ENCODE peak calls at places on chromosomes 4 and X, in four cellular contexts. S is NB4, C is brain microvascular endothelial cell, P is SK-N-SH. I is an unnamed sample.

GRCh38 chrX:2715066-2715600 is 24.0 kb downstream of the CD99 start:
- DNase-seq in S (no peak), C (no peak), P (no peak), I (no peak)

GRCh38 chr4:68359508-68359907 is 9.6 kb upstream of the YTHDC1 start:
- DNase-seq in S (no peak), C (no peak), P (no peak), I (no peak)

GRCh38 chr4:123352240-123352945 is 44.2 kb upstream of the SPRY1 start:
- DNase-seq in S (no peak), C (no peak), P (no peak), I (peak)

GRCh38 chrX:22110729-22111494 is 78.8 kb downstream of the PHEX start:
- DNase-seq in S (no peak), C (no peak), P (no peak), I (no peak)

GRCh38 chr4:13415068-13415785 is 68.9 kb downstream of the RAB28 start:
- DNase-seq in S (no peak), C (no peak), P (no peak), I (no peak)

GRCh38 chr4:52915131-52915645 is 53.1 kb downstream of the RASL11B start:
- DNase-seq in S (no peak), C (no peak), P (no peak), I (no peak)

GRCh38 chr4:156598138-156598681 is 373.4 kb downstream of the PDGFC start:
- DNase-seq in S (no peak), C (peak), P (no peak), I (no peak)

GRCh38 chrX:1378306-1378758 is 13.6 kb downstream of the SLC25A6 start:
- DNase-seq in S (no peak), C (no peak), P (peak), I (no peak)

GRCh38 chr4:185017964-185018772 is at the start of gene HELT:
- DNase-seq in S (no peak), C (no peak), P (no peak), I (no peak)

GRCh38 chr4:130632731-130633604 is 1537.0 kb downstream of the C4orf33 start:
- DNase-seq in S (no peak), C (peak), P (no peak), I (no peak)

GRCh38 chr4:159278399-159278798 is 175.5 kb downstream of the RAPGEF2 start:
- DNase-seq in S (no peak), C (no peak), P (no peak), I (no peak)

GRCh38 chrX:35711281-35711680 is 86.9 kb upstream of the MAGEB16 start:
- DNase-seq in S (no peak), C (peak), P (no peak), I (no peak)

GRCh38 chr4:107718351-107718965 is 1.6 kb downstream of the PAPSS1 start:
- DNase-seq in S (peak), C (no peak), P (no peak), I (no peak)

GRCh38 chrX:16869393-16870094 is 618 bp downstream of the RBBP7 start:
- DNase-seq in S (peak), C (no peak), P (peak), I (no peak)

DNA sequence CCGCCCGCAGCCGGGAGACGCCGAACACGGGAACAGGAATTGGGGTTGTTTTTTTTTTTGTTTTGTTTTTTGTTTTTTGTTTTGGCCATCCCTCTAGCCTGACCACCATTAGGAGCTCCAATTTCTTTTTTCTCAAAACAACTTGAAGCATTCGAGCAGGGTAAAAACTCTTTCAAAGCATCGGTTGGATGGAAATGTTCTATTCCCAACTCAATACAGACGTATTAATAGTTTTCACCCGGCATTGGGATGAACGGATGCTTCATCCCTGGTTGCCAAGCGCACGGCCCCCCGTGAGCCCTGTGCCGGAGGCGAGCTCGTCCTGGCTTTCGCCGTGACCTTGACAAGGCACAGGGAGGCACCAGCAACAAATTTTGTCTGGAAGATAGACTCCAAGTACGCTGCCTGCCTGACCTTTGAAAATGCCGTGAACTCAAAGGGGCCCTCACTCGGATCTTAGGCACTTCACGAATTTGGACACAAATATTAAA is 352 bp upstream of the MAP3K15 start:
- DNase-seq in S (peak), C (no peak), P (peak), I (no peak)
- TF ChIP-seq CTCF in S (peak), C (peak), P (peak), I (no peak)

DNA sequence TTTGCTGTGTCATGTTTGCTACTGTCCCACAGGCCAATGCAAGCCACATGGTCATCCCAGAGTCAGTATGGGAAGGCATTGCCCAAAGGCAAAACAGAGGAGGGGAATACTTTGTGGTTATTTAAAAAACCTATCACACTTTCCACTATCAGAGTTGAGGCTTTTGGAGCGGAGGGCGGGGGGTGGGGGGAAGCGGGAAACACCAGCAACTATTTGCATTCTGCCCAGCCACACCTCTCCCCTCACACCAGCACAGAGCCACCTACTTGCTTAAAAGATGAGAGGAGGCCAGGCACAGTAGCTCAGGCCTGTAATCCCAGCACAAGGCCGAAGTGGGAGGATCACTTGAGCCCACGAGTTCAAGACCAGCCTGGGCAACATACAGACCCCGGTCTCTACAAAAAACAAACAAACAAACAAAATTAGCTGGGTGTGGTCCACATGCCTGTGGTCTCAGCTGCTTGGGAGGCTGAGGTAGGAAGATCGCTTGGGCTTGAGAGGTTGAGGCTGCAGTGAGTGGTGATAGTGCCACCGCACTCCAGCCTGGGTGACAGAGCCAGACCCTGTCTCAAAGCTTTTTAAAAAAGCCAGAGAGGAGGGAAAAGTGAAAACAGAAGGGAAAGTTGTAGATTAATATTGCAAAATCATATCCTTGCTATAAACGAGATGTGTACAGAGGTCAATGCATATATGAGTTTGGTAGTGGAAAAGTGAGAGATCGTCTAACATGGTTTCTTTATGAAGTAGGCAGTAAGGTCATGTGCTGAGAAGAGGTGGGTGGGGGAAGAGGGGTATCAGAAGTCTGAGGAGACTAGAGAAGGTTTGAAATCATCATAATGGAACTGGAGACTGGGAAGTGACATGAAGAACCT is 1.9 kb upstream of the CHST7 start:
- DNase-seq in S (no peak), C (no peak), P (no peak), I (no peak)
- H3K4me3 ChIP-seq in S (no peak), C (no peak), P (no peak), I (no peak)

GRCh38 chrX:102126863-102127262 is 1.4 kb downstream of the TCEAL2 start:
- DNase-seq in S (no peak), C (no peak), P (no peak), I (no peak)

GRCh38 chrX:102129473-102129872 is 4.0 kb downstream of the TCEAL2 start:
- DNase-seq in S (peak), C (no peak), P (peak), I (no peak)
- TF ChIP-seq CTCF in S (peak), C (peak), P (peak), I (no peak)

GRCh38 chr4:142402156-142402555 is 443.9 kb downstream of the INPP4B start:
- DNase-seq in S (no peak), C (no peak), P (no peak), I (no peak)
- H3K4me3 ChIP-seq in S (no peak), C (no peak), P (no peak), I (no peak)

GRCh38 chrX:78595901-78596502 is 63.1 kb downstream of the RTL3 start:
- DNase-seq in S (peak), C (no peak), P (no peak), I (no peak)
- TF ChIP-seq CTCF in S (peak), C (peak), P (peak), I (peak)

DNA sequence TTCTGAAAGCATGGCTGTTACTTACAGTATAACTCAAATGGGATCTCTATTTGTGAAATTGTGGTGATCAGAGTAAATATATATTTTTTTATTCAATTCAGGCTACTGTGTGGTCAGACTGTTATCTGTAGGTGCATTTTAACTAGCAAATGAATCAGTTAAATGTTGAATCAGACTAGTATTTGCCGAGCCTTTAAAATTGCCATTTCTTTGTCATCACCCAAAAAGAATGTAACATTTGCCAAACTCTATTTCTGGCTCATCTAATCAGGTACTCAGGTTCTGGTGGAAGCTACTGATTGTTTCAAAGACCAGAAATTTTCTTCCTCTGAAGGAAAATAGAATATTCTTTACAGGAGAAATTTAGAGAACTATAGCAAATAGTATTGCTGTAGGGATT is 1.8 kb upstream of the NAA15 start:
- DNase-seq in S (no peak), C (no peak), P (no peak), I (no peak)
- H3K4me3 ChIP-seq in S (peak), C (no peak), P (peak), I (no peak)

GRCh38 chr4:118033148-118034060 is 882 bp upstream of the NDST3 start:
- DNase-seq in S (peak), C (no peak), P (peak), I (no peak)

GRCh38 chr4:118032691-118033090 is 1.6 kb upstream of the NDST3 start:
- DNase-seq in S (no peak), C (no peak), P (peak), I (no peak)

GRCh38 chr4:118036336-118036735 is 2.0 kb downstream of the NDST3 start:
- DNase-seq in S (no peak), C (no peak), P (no peak), I (no peak)

GRCh38 chr4:118035309-118035708 is 1.0 kb downstream of the NDST3 start:
- DNase-seq in S (no peak), C (no peak), P (no peak), I (no peak)

GRCh38 chr4:118034061-118034785 is at the start of gene NDST3:
- DNase-seq in S (peak), C (peak), P (peak), I (no peak)
- TF ChIP-seq CTCF in S (peak), C (peak), P (peak), I (peak)

DNA sequence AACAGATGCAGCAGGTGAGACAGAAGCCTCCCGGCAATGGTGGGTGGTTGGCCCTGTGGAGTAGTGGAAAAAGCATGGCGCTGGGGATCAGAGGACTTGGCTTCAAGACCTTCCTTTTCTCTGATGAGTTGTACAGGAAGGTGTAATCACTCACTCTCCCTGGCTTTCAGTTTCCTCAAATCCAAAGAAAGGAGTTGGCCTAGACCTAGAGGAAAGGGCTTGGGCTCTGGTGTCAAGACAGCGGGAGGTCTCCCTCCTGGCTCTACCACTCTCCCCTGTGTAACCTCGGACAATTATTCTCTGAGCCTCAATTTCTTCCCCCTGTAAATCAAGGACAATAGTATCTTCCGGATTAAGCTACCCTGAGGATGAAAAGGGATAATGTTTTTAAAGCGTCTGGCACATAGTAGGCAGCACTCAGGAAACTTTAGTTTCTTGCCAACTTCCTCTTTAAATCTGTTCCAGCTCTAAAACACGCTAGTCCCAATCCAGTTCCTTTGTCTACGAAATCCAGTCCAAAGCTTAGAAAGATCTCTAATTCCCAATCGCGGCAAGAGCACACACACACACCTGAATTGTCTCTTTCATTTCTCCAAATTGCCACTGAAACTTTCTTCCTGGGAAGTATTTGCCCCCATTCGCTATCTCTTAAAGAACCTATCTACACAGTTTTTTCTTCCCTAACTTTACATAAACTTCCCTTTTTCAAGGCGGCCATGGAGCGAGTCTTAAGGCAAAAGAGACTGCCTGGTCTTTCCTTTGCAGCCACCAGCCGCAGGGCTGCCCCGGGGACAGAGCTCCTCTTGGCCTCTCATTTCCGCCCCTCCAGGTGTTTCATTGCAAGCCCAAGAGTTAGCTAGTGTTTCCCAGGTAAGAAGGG is 29.9 kb upstream of the GPC4 start:
- DNase-seq in S (peak), C (no peak), P (no peak), I (no peak)
- H3K4me3 ChIP-seq in S (no peak), C (peak), P (no peak), I (peak)

GRCh38 chrX:153426204-153426603 is 14.9 kb downstream of the ZFP92 start:
- DNase-seq in S (no peak), C (no peak), P (no peak), I (no peak)
- TF ChIP-seq CTCF in S (no peak), C (no peak), P (no peak), I (no peak)

DNA sequence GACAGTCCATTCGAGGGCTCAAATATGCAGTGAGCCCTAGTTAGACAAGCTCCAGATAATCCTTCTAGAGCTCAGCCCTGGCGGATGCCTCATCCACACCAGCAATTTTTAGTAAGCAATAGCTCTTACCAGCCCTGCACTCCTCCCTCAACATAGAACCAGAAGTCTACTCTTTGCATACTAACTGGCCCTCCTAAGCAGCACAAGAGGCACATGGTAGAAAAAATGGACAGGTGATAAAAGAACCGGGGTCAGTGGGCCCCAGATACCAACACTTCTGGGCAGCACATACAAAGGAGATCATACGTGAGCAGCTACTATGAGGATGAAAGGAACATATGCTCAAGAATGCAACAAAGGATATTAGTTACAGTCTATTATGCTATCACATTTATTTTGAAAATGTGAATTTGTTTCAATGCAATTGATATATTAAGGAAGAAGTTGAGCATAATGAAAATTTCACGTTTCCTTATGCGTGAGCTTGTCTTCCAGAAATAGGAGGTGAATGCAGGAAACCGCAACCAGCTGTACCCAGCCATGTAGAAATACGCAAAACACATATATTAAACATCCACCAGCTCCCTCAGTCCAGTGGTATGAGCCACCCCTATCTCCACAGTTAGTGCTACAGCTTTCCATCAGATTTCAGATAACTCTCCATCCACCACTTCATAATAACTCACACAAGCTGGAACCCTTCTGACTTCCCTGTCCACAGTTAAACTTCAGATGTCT is 34.2 kb downstream of the GPC4 start:
- DNase-seq in S (no peak), C (no peak), P (peak), I (no peak)
- H3K4me3 ChIP-seq in S (no peak), C (no peak), P (no peak), I (no peak)

I was measured in AG04449.